ENCODE peak calls at places on chromosomes 4 and X, in six cellular contexts. B is H54, Z is WTC11, O is progenitor cell of endocrine pancreas, N is aorta, V is NCI-H1105. E is an unnamed sample.

GRCh38 chr4:156829194-156829593 is 142.4 kb downstream of the PDGFC start:
- DNase-seq in B (no peak), Z (no peak), O (no peak), N (peak), V (no peak), E (no peak)

GRCh38 chr4:7103031-7103598 is 35.3 kb upstream of the GRPEL1 start:
- DNase-seq in B (peak), Z (peak), O (peak), N (peak), V (peak), E (no peak)

GRCh38 chr4:145451895-145452294 is 29.8 kb upstream of the SMAD1 start:
- DNase-seq in B (no peak), Z (no peak), O (no peak), N (no peak), V (no peak), E (no peak)

GRCh38 chr4:109303141-109303499 is 662 bp upstream of the COL25A1 start:
- DNase-seq in B (no peak), Z (no peak), O (no peak), N (no peak), V (no peak), E (no peak)

GRCh38 chr4:137471895-137472294 is 60.4 kb downstream of the PCDH18 start:
- DNase-seq in B (no peak), Z (no peak), O (no peak), N (no peak), V (no peak), E (no peak)

GRCh38 chr4:140135529-140136021 is 18.4 kb downstream of the MAML3 start:
- DNase-seq in B (no peak), Z (no peak), O (no peak), N (peak), V (peak), E (no peak)

GRCh38 chrX:46788902-46789301 is 30.0 kb upstream of the SLC9A7 start:
- DNase-seq in B (no peak), Z (no peak), O (no peak), N (no peak), V (no peak), E (no peak)

GRCh38 chr4:109816082-109816442 is 500 bp downstream of the GAR1 start:
- DNase-seq in B (no peak), Z (no peak), O (no peak), N (no peak), V (no peak), E (no peak)

GRCh38 chrX:40152173-40152705 is 54.5 kb upstream of the BCOR start:
- DNase-seq in B (no peak), Z (peak), O (no peak), N (no peak), V (peak), E (no peak)

GRCh38 chrX:72201836-72202536 is 20.4 kb downstream of the PIN4 start:
- DNase-seq in B (no peak), Z (no peak), O (no peak), N (no peak), V (no peak), E (no peak)

GRCh38 chr4:65510976-65511375 is 159.3 kb downstream of the EPHA5 start:
- DNase-seq in B (no peak), Z (no peak), O (no peak), N (no peak), V (no peak), E (no peak)

GRCh38 chr4:29970626-29971025 is 749.5 kb upstream of the PCDH7 start:
- DNase-seq in B (peak), Z (no peak), O (no peak), N (no peak), V (no peak), E (no peak)

GRCh38 chr4:157265281-157265680 is 44.8 kb downstream of the GRIA2 start:
- DNase-seq in B (no peak), Z (peak), O (no peak), N (no peak), V (peak), E (no peak)

GRCh38 chrX:11451133-11451532 is 157.9 kb downstream of the AMELX start:
- DNase-seq in B (no peak), Z (no peak), O (no peak), N (no peak), V (no peak), E (no peak)

GRCh38 chrX:24862343-24862742 is 153.4 kb downstream of the ARX start:
- DNase-seq in B (no peak), Z (no peak), O (no peak), N (no peak), V (no peak), E (no peak)

E was measured in SK-N-MC.